ENCODE peak calls at places on chromosomes 12 and 14, in ten cellular contexts. Z is CD8-positive, alpha-beta memory T cell; T is hepatocyte; B is foreskin fibroblast; K is neural progenitor cell; J is H7; I is cardiac fibroblast; N is ovary; X is fibroblast of mammary gland; D is pancreas. C is an unnamed sample.
A peak's percentile ranks its signal among the peaks of the same experiment; 100 is the strongest.

GRCh38 chr12:95674088-95674595 is 116.4 kb downstream of the NTN4 start:
- DNase-seq in Z (no peak), T (no peak), B (no peak), K (no peak), J (no peak), I (no peak), N (no peak), X (no peak), D (no peak), C (no peak)

GRCh38 chr12:915090-915489 is 34.4 kb downstream of the RAD52 start:
- DNase-seq in Z (no peak), T (no peak), B (no peak), K (no peak), J (peak; percentile 26), I (no peak), N (no peak), X (no peak), D (no peak), C (no peak)

GRCh38 chr14:60760648-60761364 is 26.2 kb downstream of the MNAT1 start:
- DNase-seq in Z (no peak), T (peak; percentile 14), B (no peak), K (no peak), J (peak; percentile 41), I (no peak), N (no peak), X (no peak), D (no peak), C (no peak)

GRCh38 chr12:104519190-104519857 is 62.6 kb downstream of the CHST11 start:
- DNase-seq in Z (peak; percentile 82), T (no peak), B (no peak), K (no peak), J (no peak), I (no peak), N (no peak), X (no peak), D (no peak), C (no peak)

GRCh38 chr14:61561144-61561543 is 134.2 kb upstream of the HIF1A start:
- DNase-seq in Z (no peak), T (no peak), B (no peak), K (peak; percentile 11), J (no peak), I (peak; percentile 71), N (no peak), X (peak; percentile 76), D (no peak), C (no peak)

GRCh38 chr12:68113644-68114043 is 45.9 kb downstream of the IFNG start:
- DNase-seq in Z (peak; percentile 70), T (no peak), B (no peak), K (peak; percentile 22), J (peak; percentile 16), I (no peak), N (no peak), X (no peak), D (no peak), C (no peak)

GRCh38 chr12:106187842-106188241 is 49.1 kb upstream of the NUAK1 start:
- DNase-seq in Z (no peak), T (no peak), B (no peak), K (no peak), J (no peak), I (no peak), N (no peak), X (no peak), D (no peak), C (no peak)

GRCh38 chr14:102050625-102051024 is 36.2 kb downstream of the HSP90AA1 start:
- DNase-seq in Z (no peak), T (no peak), B (no peak), K (peak; percentile 30), J (peak; percentile 72), I (no peak), N (peak; percentile 56), X (peak; percentile 79), D (no peak), C (no peak)

GRCh38 chr12:104279164-104279563 is 24.4 kb upstream of the EID3 start:
- DNase-seq in Z (no peak), T (no peak), B (no peak), K (no peak), J (no peak), I (no peak), N (no peak), X (no peak), D (no peak), C (no peak)

GRCh38 chr12:72057330-72057911 is 118.8 kb downstream of the TPH2 start:
- DNase-seq in Z (no peak), T (peak; percentile 27), B (no peak), K (no peak), J (no peak), I (no peak), N (no peak), X (no peak), D (no peak), C (no peak)

GRCh38 chr12:121095544-121096198 is 37.0 kb upstream of the P2RX7 start:
- DNase-seq in Z (peak; percentile 84), T (peak; percentile 83), B (peak; percentile 23), K (peak; percentile 86), J (peak; percentile 93), I (peak; percentile 52), N (peak; percentile 74), X (peak; percentile 35), D (peak; percentile 86), C (peak; percentile 81)

GRCh38 chr14:55710506-55711041 is 130.6 kb downstream of the KTN1 start:
- DNase-seq in Z (no peak), T (no peak), B (no peak), K (no peak), J (no peak), I (peak; percentile 24), N (no peak), X (no peak), D (no peak), C (no peak)

GRCh38 chr14:92686763-92687427 is 61.5 kb downstream of the LGMN start:
- DNase-seq in Z (no peak), T (peak; percentile 86), B (peak; percentile 51), K (peak; percentile 92), J (peak; percentile 99), I (peak; percentile 69), N (peak; percentile 78), X (peak; percentile 49), D (peak; percentile 94), C (peak; percentile 63)
- H3K4me3 ChIP-seq in Z (no peak overlapping the region), T (no peak overlapping the region), B (peak overlapping the region; percentile 5), K (peak overlapping the region; percentile 47), J (peak overlapping the region; percentile 60), I (no peak overlapping the region), N (peak overlapping the region; percentile 6), X (no peak overlapping the region), D (peak overlapping the region; percentile 31), C (no peak overlapping the region)

DNA sequence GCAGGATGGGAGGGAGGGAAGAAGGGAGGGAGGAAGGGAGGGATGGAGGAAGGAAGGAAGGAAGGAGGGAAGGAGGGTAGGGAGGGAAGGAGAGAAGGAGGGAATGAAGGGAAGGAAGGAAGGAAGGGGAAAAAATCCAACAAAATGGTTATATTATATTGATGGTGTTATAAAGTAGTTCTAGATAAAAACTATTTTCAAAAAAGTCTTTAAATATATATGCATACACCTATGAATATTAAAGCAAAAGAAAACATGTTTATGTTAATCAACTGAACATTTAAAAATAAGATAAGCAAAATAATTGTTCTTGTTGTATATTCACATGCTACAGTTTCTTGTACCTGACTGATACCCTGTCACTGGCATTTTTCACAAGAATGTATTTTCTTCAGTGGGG is 1.9 kb downstream of the BDKRB1 start:
- DNase-seq in Z (no peak), T (no peak), B (no peak), K (no peak), J (no peak), I (no peak), N (no peak), X (no peak), D (no peak), C (no peak)
- H3K4me3 ChIP-seq in Z (no peak overlapping the region), T (no peak overlapping the region), B (peak overlapping the region; percentile 44), K (no peak overlapping the region), J (no peak overlapping the region), I (no peak overlapping the region), N (no peak overlapping the region), X (no peak overlapping the region), D (no peak overlapping the region), C (no peak overlapping the region)

GRCh38 chr14:103126088-103126872 is 3.0 kb downstream of the TNFAIP2 start:
- DNase-seq in Z (no peak), T (no peak), B (no peak), K (no peak), J (no peak), I (no peak), N (no peak), X (no peak), D (no peak), C (no peak)

GRCh38 chr14:103125098-103126070 is 2.1 kb downstream of the TNFAIP2 start:
- DNase-seq in Z (no peak), T (no peak), B (no peak), K (no peak), J (peak; percentile 45), I (no peak), N (no peak), X (no peak), D (peak; percentile 49), C (no peak)

GRCh38 chr14:103127861-103128598 is 4.8 kb downstream of the TNFAIP2 start:
- DNase-seq in Z (no peak), T (no peak), B (no peak), K (no peak), J (peak; percentile 51), I (no peak), N (peak; percentile 20), X (no peak), D (peak; percentile 70), C (no peak)

GRCh38 chr14:103127356-103127755 is 4.1 kb downstream of the TNFAIP2 start:
- DNase-seq in Z (no peak), T (no peak), B (no peak), K (no peak), J (no peak), I (no peak), N (peak; percentile 23), X (no peak), D (peak; percentile 82), C (no peak)

GRCh38 chr14:103126873-103127304 is 3.6 kb downstream of the TNFAIP2 start:
- DNase-seq in Z (no peak), T (peak; percentile 92), B (no peak), K (peak; percentile 95), J (peak; percentile 95), I (no peak), N (peak; percentile 55), X (no peak), D (peak; percentile 93), C (no peak)
- H3K4me3 ChIP-seq in Z (no peak overlapping the region), T (no peak overlapping the region), B (no peak overlapping the region), K (peak overlapping the region; percentile 33), J (peak overlapping the region; percentile 16), I (peak overlapping the region; percentile 8), N (peak overlapping the region; percentile 26), X (no peak overlapping the region), D (no peak overlapping the region), C (no peak overlapping the region)

DNA sequence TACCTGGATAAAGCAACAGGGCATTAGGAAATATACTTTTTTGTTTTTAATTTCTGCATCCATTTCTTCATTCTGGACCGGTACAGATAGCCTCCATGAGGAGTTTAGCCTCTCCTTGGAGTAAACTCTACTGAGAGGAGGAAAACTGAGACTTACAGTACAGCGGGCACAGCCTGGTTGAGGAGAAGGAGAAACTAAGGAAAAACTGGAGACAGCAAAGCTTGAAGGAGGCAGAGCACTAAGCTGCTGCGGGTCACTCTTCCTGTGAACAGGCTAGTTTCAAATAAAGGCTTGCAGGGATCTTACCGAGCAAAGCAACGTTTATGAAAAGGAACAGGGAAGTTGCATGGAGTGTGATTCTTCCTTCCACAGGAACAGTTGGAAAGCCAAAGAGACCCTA is 362 bp upstream of the SSTR1 start:
- DNase-seq in Z (no peak), T (peak; percentile 14), B (no peak), K (peak; percentile 10), J (no peak), I (no peak), N (no peak), X (no peak), D (no peak), C (no peak)
- H3K4me3 ChIP-seq in Z (no peak overlapping the region), T (peak overlapping the region; percentile 7), B (peak overlapping the region; percentile 76), K (peak overlapping the region; percentile 51), J (no peak overlapping the region), I (no peak overlapping the region), N (no peak overlapping the region), X (no peak overlapping the region), D (peak overlapping the region; percentile 47), C (no peak overlapping the region)

C was measured in GM06990.